ENCODE peak calls at places on chromosome 9, in eight cellular contexts. K, H, F, T, D, C, M and S are unnamed samples.

GRCh38 chr9:114356792-114357191 is 27.1 kb downstream of the ORM2 start:
- DNase-seq in K (peak), H (no peak), F (no peak), T (no peak), D (no peak), C (no peak), M (no peak), S (no peak)

GRCh38 chr9:17810728-17811634 is 232.1 kb downstream of the SH3GL2 start:
- DNase-seq in K (no peak), H (peak), F (peak), T (no peak), D (peak), C (no peak), M (peak), S (no peak)

GRCh38 chr9:95343725-95344287 is 26.3 kb upstream of the FANCC start:
- DNase-seq in K (no peak), H (peak), F (peak), T (no peak), D (no peak), C (no peak), M (no peak), S (no peak)

GRCh38 chr9:115157245-115157674 is 39.3 kb upstream of the TNC start:
- DNase-seq in K (no peak), H (no peak), F (no peak), T (no peak), D (no peak), C (no peak), M (no peak), S (no peak)

GRCh38 chr9:32344551-32345182 is 39.8 kb upstream of the ACO1 start:
- DNase-seq in K (no peak), H (no peak), F (peak), T (no peak), D (no peak), C (no peak), M (peak), S (no peak)

GRCh38 chr9:87725356-87725899 is 491 bp upstream of the CTSL start:
- DNase-seq in K (no peak), H (no peak), F (no peak), T (no peak), D (no peak), C (no peak), M (no peak), S (no peak)

GRCh38 chr9:128203842-128204551 is 818 bp downstream of the DNM1 start:
- DNase-seq in K (no peak), H (peak), F (no peak), T (no peak), D (peak), C (no peak), M (no peak), S (no peak)

GRCh38 chr9:38024036-38024681 is 44.9 kb downstream of the SHB start:
- DNase-seq in K (no peak), H (no peak), F (no peak), T (no peak), D (peak), C (no peak), M (peak), S (no peak)

GRCh38 chr9:134695144-134695543 is 53.5 kb downstream of the COL5A1 start:
- DNase-seq in K (no peak), H (no peak), F (no peak), T (no peak), D (no peak), C (no peak), M (no peak), S (no peak)